ENCODE peak calls at places on chromosomes 3 and 15, in four cellular contexts. H is A549, L is left colon, Y is non-pigmented ciliary epithelial cell. Q is an unnamed sample.

GRCh38 chr3:64398431-64398830 is 173.2 kb upstream of the PRICKLE2 start:
- DNase-seq in H (no peak), L (no peak), Y (no peak), Q (peak; percentile 11)

GRCh38 chr15:28967071-28967470 is 81.3 kb downstream of the APBA2 start:
- DNase-seq in H (no peak), L (no peak), Y (no peak), Q (peak; percentile 19)

GRCh38 chr3:149204390-149204991 is 17.1 kb downstream of the CP start:
- DNase-seq in H (no peak), L (no peak), Y (no peak), Q (no peak)

GRCh38 chr3:134445631-134446030 is 40.2 kb downstream of the ANAPC13 start:
- DNase-seq in H (no peak), L (no peak), Y (no peak), Q (no peak)

GRCh38 chr3:193132923-193133463 is 108.0 kb upstream of the PLAAT1 start:
- DNase-seq in H (no peak), L (no peak), Y (no peak), Q (no peak)

GRCh38 chr15:74955796-74956647 is 550 bp downstream of the RPP25 start:
- DNase-seq in H (peak; percentile 47), L (peak; percentile 79), Y (no peak), Q (no peak)

GRCh38 chr15:90201150-90201943 is at the start of gene SEMA4B:
- DNase-seq in H (peak; percentile 92), L (peak; percentile 75), Y (no peak), Q (no peak)

GRCh38 chr15:78049691-78050440 is 27.6 kb downstream of the TBC1D2B start:
- DNase-seq in H (no peak), L (no peak), Y (no peak), Q (peak; percentile 76)

GRCh38 chr3:36457667-36458066 is 77.4 kb downstream of the STAC start:
- DNase-seq in H (no peak), L (no peak), Y (no peak), Q (no peak)

GRCh38 chr3:32508731-32509130 is 6.1 kb upstream of the CMTM6 start:
- DNase-seq in H (no peak), L (peak; percentile 38), Y (no peak), Q (no peak)

GRCh38 chr3:143171141-143171651 is 51.6 kb downstream of the CHST2 start:
- DNase-seq in H (no peak), L (no peak), Y (no peak), Q (no peak)

GRCh38 chr3:137770821-137771399 is 6.8 kb downstream of the SOX14 start:
- DNase-seq in H (no peak), L (no peak), Y (no peak), Q (no peak)

GRCh38 chr15:69081310-69082004 is 67.0 kb downstream of the NOX5 start:
- DNase-seq in H (no peak), L (no peak), Y (no peak), Q (no peak)

GRCh38 chr3:114874447-114874846 is 272.6 kb downstream of the ZBTB20 start:
- DNase-seq in H (no peak), L (no peak), Y (no peak), Q (no peak)

GRCh38 chr15:86538141-86538540 is 458.5 kb downstream of the AGBL1 start:
- DNase-seq in H (no peak), L (no peak), Y (no peak), Q (no peak)

GRCh38 chr15:83284563-83285283 is at the start of gene BNC1:
- DNase-seq in H (no peak), L (no peak), Y (no peak), Q (no peak)

GRCh38 chr15:48806151-48806550 is 4.7 kb downstream of the CEP152 start:
- DNase-seq in H (no peak), L (no peak), Y (no peak), Q (no peak)

GRCh38 chr15:90037961-90038633 is 37.0 kb downstream of the ZNF710 start:
- DNase-seq in H (no peak), L (peak; percentile 25), Y (no peak), Q (no peak)

GRCh38 chr3:112894258-112894657 is 47.6 kb upstream of the CD200R1L start:
- DNase-seq in H (no peak), L (no peak), Y (peak; percentile 17), Q (no peak)

GRCh38 chr3:48202691-48203090 is 14.5 kb upstream of the CDC25A start:
- DNase-seq in H (no peak), L (no peak), Y (no peak), Q (no peak)

GRCh38 chr3:29447946-29448632 is 167.2 kb downstream of the RBMS3 start:
- DNase-seq in H (no peak), L (no peak), Y (no peak), Q (no peak)

Q was measured in HS-5.